ENCODE peak calls at places on chromosome 12, in ten cellular contexts. G is right cardiac atrium, X is lower lobe of right lung, T is right lobe of liver, Q is GM23248, F is OCI-LY7, V is mucosa of descending colon, I is mesendoderm, P is uterus, M is fibroblast of the aortic adventitia. K is an unnamed sample.

GRCh38 chr12:66915312-66915904 is 236.5 kb upstream of the GRIP1 start:
- DNase-seq in G (no peak), X (no peak), T (no peak), Q (no peak), F (no peak), V (peak), I (no peak), P (no peak), M (no peak), K (no peak)

GRCh38 chr12:57216014-57216891 is at the start of gene NXPH4:
- DNase-seq in G (peak), X (no peak), T (peak), Q (peak), F (peak), V (peak), I (peak), P (peak), M (no peak), K (peak)

GRCh38 chr12:59066445-59066844 is 146.1 kb upstream of the LRIG3 start:
- DNase-seq in G (no peak), X (no peak), T (no peak), Q (no peak), F (no peak), V (no peak), I (no peak), P (no peak), M (no peak), K (no peak)

GRCh38 chr12:107091989-107092641 is 1.2 kb downstream of the CRY1 start:
- DNase-seq in G (no peak), X (no peak), T (no peak), Q (peak), F (peak), V (peak), I (peak), P (no peak), M (peak), K (peak)

GRCh38 chr12:41013921-41014642 is 174.0 kb upstream of the PDZRN4 start:
- DNase-seq in G (no peak), X (no peak), T (no peak), Q (peak), F (no peak), V (no peak), I (no peak), P (no peak), M (no peak), K (no peak)

GRCh38 chr12:1533205-1533601 is 61.2 kb downstream of the FBXL14 start:
- DNase-seq in G (no peak), X (no peak), T (no peak), Q (peak), F (peak), V (no peak), I (no peak), P (no peak), M (peak), K (peak)

GRCh38 chr12:1531654-1532366 is 62.6 kb downstream of the FBXL14 start:
- DNase-seq in G (no peak), X (no peak), T (no peak), Q (peak), F (no peak), V (no peak), I (no peak), P (no peak), M (no peak), K (peak)

GRCh38 chr12:100753837-100754236 is 40.7 kb upstream of the ANO4 start:
- DNase-seq in G (no peak), X (no peak), T (no peak), Q (peak), F (no peak), V (no peak), I (no peak), P (no peak), M (no peak), K (no peak)

GRCh38 chr12:132335179-132335756 is 5.9 kb upstream of the GALNT9 start:
- DNase-seq in G (no peak), X (no peak), T (no peak), Q (no peak), F (no peak), V (no peak), I (no peak), P (no peak), M (no peak), K (no peak)

GRCh38 chr12:46374286-46374685 is 1.7 kb upstream of the SLC38A2 start:
- DNase-seq in G (no peak), X (no peak), T (no peak), Q (no peak), F (no peak), V (no peak), I (no peak), P (no peak), M (no peak), K (no peak)

GRCh38 chr12:116299548-116300150 is 22.2 kb upstream of the MED13L start:
- DNase-seq in G (peak), X (no peak), T (no peak), Q (peak), F (no peak), V (no peak), I (no peak), P (no peak), M (peak), K (no peak)

GRCh38 chr12:53462935-53463334 is 11.0 kb downstream of the PCBP2 start:
- DNase-seq in G (no peak), X (no peak), T (no peak), Q (no peak), F (no peak), V (no peak), I (no peak), P (no peak), M (no peak), K (peak)

GRCh38 chr12:53743277-53744129 is 8.3 kb downstream of the CISTR start:
- DNase-seq in G (no peak), X (no peak), T (no peak), Q (peak), F (peak), V (peak), I (peak), P (peak), M (peak), K (peak)

GRCh38 chr12:79515526-79515935 is 175.2 kb downstream of the PAWR start:
- DNase-seq in G (no peak), X (no peak), T (no peak), Q (no peak), F (no peak), V (no peak), I (no peak), P (no peak), M (peak), K (no peak)

GRCh38 chr12:52411806-52412205 is 5.7 kb upstream of the KRT82 start:
- DNase-seq in G (no peak), X (no peak), T (no peak), Q (no peak), F (no peak), V (no peak), I (no peak), P (no peak), M (no peak), K (no peak)

GRCh38 chr12:12562016-12562483 is 613 bp downstream of the DUSP16 start:
- DNase-seq in G (peak), X (peak), T (peak), Q (peak), F (peak), V (peak), I (peak), P (peak), M (peak), K (peak)

DNA sequence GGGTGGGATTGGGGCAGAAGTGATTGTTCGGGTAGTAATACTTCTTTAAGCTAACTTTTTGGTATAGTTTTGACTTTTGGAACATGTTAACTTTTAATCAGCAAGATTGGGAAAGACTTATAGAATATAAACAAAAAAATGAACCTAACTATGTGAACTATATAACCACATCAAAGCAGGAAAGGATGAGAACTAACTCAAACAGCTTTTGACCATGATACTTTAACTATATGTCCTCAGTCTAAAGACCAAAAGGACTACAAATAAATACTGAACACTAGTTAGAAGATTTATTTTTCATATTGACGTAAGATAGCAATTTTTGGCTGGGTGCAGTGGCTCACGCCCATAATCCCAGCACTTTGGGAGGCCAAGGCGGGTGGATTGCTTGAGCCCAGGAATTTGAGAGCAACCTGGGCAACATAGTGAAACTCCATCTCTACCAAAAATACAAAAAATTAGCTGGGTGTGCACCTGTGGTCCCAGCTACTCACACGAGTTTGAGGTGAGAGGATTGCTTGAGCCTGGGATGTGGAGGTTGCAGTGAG is 108.5 kb upstream of the ATF1 start:
- DNase-seq in G (no peak), X (no peak), T (no peak), Q (no peak), F (no peak), V (no peak), I (no peak), P (no peak), M (no peak), K (no peak)
- H3K4me3 ChIP-seq in G (no peak), X (no peak), T (no peak), Q (no peak), F (no peak), V (no peak), I (no peak), P (no peak), M (no peak), K (no peak)

DNA sequence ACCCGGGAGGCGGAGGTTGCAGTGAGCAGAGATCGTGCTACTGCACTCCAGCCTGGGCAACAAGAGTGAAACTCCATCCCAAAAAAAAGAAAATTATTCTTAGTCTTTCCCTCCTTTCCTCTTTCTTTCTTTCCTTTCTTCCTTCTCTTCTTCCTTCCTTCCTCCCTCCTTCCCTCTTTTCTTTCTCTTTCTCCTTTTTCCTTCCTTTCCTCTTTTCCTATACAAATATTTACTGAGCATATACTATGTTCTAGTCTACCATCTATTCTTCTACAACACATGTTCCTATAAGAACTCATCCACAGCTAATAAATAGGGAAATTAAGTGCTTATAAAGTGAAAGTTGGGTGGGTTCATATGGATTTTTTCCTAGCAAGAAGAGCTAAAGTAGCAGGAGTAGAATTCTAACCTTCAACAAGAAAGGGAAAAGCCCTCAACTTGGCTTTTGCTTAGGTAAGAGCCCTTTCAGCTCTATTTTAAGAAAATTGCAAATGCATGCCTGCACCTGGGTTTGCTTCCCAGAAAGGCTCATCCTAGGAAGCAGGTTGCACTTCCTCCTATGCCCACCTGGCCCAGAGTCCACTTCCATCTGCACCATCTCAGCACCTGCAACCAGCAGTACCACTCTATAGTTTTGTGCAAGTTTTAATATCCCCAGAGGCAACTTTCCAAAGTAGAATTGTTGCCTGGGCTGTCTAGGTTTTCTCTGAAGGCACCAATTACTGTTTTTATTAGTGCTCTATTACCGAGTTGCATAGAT is 122.0 kb upstream of the CCND2 start:
- DNase-seq in G (no peak), X (no peak), T (no peak), Q (no peak), F (peak), V (no peak), I (no peak), P (no peak), M (no peak), K (peak)
- H3K4me3 ChIP-seq in G (no peak), X (no peak), T (no peak), Q (no peak), F (no peak), V (no peak), I (no peak), P (no peak), M (no peak), K (no peak)

DNA sequence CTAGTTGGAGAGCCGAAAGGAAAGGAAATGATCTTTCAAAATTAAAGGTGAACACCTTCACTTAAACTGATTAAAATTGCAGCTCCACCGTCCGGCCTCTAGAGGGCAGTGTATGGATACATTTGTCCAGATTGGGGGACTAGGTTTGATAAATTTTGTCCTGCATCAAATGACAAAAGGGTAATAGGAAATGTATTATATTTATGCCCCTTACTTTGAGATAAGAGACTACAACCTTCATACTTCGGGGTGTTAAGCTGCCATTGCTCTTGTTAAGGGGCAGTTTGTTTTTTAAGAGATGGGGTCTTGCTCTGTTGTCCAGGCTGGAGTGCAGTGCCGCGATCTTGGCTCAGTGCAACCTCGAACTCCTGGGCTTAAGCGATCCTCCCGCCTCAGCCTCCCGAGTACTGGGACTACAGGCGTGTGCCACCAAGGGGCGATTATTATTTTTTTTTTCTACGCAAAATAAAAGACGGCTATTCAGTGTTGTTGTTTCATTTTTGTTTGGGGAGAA is 818 bp upstream of the SUOX start:
- DNase-seq in G (peak), X (no peak), T (peak), Q (peak), F (peak), V (peak), I (peak), P (peak), M (peak), K (peak)
- H3K4me3 ChIP-seq in G (peak), X (peak), T (peak), Q (peak), F (no peak), V (peak), I (no peak), P (peak), M (peak), K (peak)

GRCh38 chr12:23495472-23495871 is 454.0 kb downstream of the SOX5 start:
- DNase-seq in G (no peak), X (no peak), T (no peak), Q (no peak), F (no peak), V (no peak), I (no peak), P (no peak), M (no peak), K (no peak)
- H3K4me3 ChIP-seq in G (no peak), X (no peak), T (no peak), Q (no peak), F (no peak), V (no peak), I (no peak), P (no peak), M (no peak), K (no peak)

GRCh38 chr12:94650143-94651056 is at the start of gene TMCC3:
- DNase-seq in G (peak), X (peak), T (peak), Q (peak), F (no peak), V (peak), I (peak), P (peak), M (peak), K (peak)

GRCh38 chr12:94648578-94648977 is 1.8 kb downstream of the TMCC3 start:
- DNase-seq in G (no peak), X (no peak), T (no peak), Q (peak), F (no peak), V (no peak), I (no peak), P (no peak), M (no peak), K (no peak)

GRCh38 chr12:94644141-94644575 is 6.2 kb downstream of the TMCC3 start:
- DNase-seq in G (no peak), X (peak), T (peak), Q (peak), F (peak), V (no peak), I (no peak), P (no peak), M (peak), K (no peak)

GRCh38 chr12:94644622-94645021 is 5.7 kb downstream of the TMCC3 start:
- DNase-seq in G (no peak), X (no peak), T (peak), Q (peak), F (no peak), V (no peak), I (no peak), P (no peak), M (peak), K (no peak)

DNA sequence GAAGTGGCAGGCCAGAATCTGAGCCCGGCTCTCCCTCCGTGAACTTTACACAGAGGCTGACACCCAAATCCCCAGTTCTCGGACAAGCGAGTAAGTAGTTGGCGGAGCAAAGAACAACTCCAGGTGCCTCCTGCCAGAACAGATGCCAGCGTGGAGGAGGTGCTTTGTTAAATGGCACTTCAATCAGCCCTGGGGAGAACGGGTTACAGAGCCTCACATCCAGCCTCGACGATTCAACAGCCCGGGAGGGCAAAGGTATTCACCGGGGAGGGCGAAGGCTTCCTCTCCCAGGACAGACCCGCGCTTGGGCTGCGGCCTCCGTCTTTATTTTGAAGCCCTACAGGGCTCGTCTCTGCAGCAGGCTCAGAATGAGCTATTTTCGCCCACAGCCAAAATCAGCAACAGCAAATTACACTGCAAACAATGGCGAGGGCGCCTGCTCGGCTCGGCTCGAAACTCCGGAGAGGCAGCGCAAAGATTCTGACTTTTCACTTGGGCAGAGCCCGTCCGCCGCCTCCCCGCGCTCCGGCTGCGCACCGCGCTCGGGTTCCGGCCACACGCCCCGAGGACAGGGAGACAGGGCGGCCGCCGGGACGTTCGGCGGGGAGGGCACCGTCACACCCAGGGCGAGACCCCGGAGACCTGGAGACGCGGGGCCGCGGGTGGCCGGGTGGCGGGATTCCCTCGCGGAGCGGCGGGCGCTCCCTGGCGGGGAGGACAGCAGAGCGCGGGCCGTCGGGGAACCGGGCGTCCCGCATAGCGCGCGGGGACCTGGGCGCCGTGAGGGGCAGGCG is 811 bp downstream of the TMCC3 start:
- DNase-seq in G (peak), X (peak), T (peak), Q (peak), F (no peak), V (peak), I (peak), P (peak), M (peak), K (peak)
- H3K4me3 ChIP-seq in G (peak), X (peak), T (peak), Q (peak), F (peak), V (peak), I (peak), P (peak), M (peak), K (peak)

GRCh38 chr12:121038861-121039654 is at the start of gene OASL:
- DNase-seq in G (peak), X (peak), T (peak), Q (peak), F (no peak), V (peak), I (no peak), P (no peak), M (peak), K (peak)
- H3K4me3 ChIP-seq in G (peak), X (peak), T (peak), Q (peak), F (peak), V (no peak), I (no peak), P (peak), M (peak), K (peak)

GRCh38 chr12:63276537-63277365 is 125.8 kb upstream of the AVPR1A start:
- DNase-seq in G (no peak), X (no peak), T (peak), Q (peak), F (peak), V (peak), I (peak), P (no peak), M (peak), K (peak)
- H3K4me3 ChIP-seq in G (no peak), X (no peak), T (no peak), Q (no peak), F (no peak), V (no peak), I (no peak), P (no peak), M (no peak), K (no peak)

GRCh38 chr12:7155471-7156034 is 25.4 kb downstream of the CLSTN3 start:
- DNase-seq in G (no peak), X (peak), T (peak), Q (no peak), F (no peak), V (no peak), I (peak), P (no peak), M (no peak), K (no peak)
- H3K4me3 ChIP-seq in G (no peak), X (peak), T (no peak), Q (no peak), F (no peak), V (no peak), I (no peak), P (no peak), M (no peak), K (no peak)

GRCh38 chr12:114684870-114685273 is 897 bp upstream of the TBX3 start:
- DNase-seq in G (no peak), X (no peak), T (no peak), Q (no peak), F (no peak), V (no peak), I (no peak), P (no peak), M (no peak), K (no peak)
- H3K4me3 ChIP-seq in G (peak), X (peak), T (peak), Q (peak), F (no peak), V (no peak), I (peak), P (peak), M (peak), K (no peak)

DNA sequence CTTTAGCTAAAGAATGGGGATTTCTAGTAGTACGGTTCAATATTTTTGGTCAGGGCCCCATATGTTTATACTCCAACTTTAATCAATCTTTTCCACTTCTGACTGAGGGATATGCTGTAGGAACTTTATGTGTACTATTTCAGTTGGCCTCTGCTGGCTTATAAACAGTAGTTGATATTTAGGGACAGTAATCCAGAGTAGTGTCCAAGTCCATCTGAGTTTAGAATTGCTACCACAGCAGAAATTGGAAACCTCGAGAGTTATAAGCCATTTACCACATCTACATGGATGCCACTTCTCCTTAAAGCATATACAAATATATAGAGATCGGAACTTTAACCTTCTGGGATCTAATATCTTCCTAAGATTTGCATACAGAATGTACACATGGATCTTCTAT is 11.6 kb downstream of the LPCAT3 start:
- DNase-seq in G (no peak), X (no peak), T (no peak), Q (no peak), F (no peak), V (no peak), I (no peak), P (no peak), M (no peak), K (no peak)
- H3K4me3 ChIP-seq in G (no peak), X (no peak), T (no peak), Q (no peak), F (no peak), V (no peak), I (no peak), P (no peak), M (no peak), K (no peak)